ENCODE peak calls at places on chromosomes 3 and 15, in five cellular contexts. L is astrocyte of the spinal cord, C is progenitor cell of endocrine pancreas, M is hypothalamus, G is AG08396. Y is an unnamed sample.

GRCh38 chr3:172476339-172476738 is 28.1 kb upstream of the GHSR start:
- DNase-seq in L (no peak), C (no peak), M (no peak), G (no peak), Y (no peak)

GRCh38 chr15:47788685-47789084 is 71.4 kb downstream of the SEMA6D start:
- DNase-seq in L (no peak), C (no peak), M (no peak), G (no peak), Y (peak)

GRCh38 chr3:187802928-187803259 is 57.6 kb upstream of the BCL6 start:
- DNase-seq in L (no peak), C (no peak), M (no peak), G (no peak), Y (no peak)

GRCh38 chr15:40471778-40472130 is 970 bp downstream of the CHST14 start:
- DNase-seq in L (no peak), C (no peak), M (no peak), G (peak), Y (peak)

GRCh38 chr3:156542101-156543042 is 12.5 kb downstream of the SSR3 start:
- DNase-seq in L (no peak), C (no peak), M (no peak), G (no peak), Y (no peak)

GRCh38 chr15:77411614-77411976 is 8.3 kb downstream of the PEAK1 start:
- DNase-seq in L (no peak), C (no peak), M (no peak), G (no peak), Y (no peak)

GRCh38 chr3:102125994-102126368 is 276.7 kb downstream of the NFKBIZ start:
- DNase-seq in L (no peak), C (no peak), M (no peak), G (no peak), Y (no peak)

GRCh38 chr15:40340038-40340739 is 550 bp downstream of the CCDC9B start:
- DNase-seq in L (peak), C (no peak), M (peak), G (peak), Y (peak)

GRCh38 chr3:10556312-10556711 is 50.9 kb upstream of the ATP2B2 start:
- DNase-seq in L (no peak), C (no peak), M (no peak), G (no peak), Y (no peak)

GRCh38 chr15:98689431-98689861 is 41.1 kb downstream of the IGF1R start:
- DNase-seq in L (no peak), C (no peak), M (no peak), G (peak), Y (peak)

GRCh38 chr3:139735191-139735590 is 57.4 kb upstream of the NMNAT3 start:
- DNase-seq in L (no peak), C (no peak), M (no peak), G (no peak), Y (no peak)

GRCh38 chr3:32640939-32641725 is 43.9 kb upstream of the CNOT10 start:
- DNase-seq in L (no peak), C (no peak), M (no peak), G (peak), Y (no peak)

GRCh38 chr3:159733194-159733860 is 255.3 kb upstream of the IL12A start:
- DNase-seq in L (peak), C (no peak), M (no peak), G (peak), Y (peak)

GRCh38 chr3:124260206-124260915 is 268.4 kb upstream of the ROPN1 start:
- DNase-seq in L (peak), C (no peak), M (no peak), G (peak), Y (peak)

GRCh38 chr15:59812889-59813288 is 123.8 kb upstream of the BNIP2 start:
- DNase-seq in L (no peak), C (no peak), M (no peak), G (no peak), Y (no peak)

GRCh38 chr3:178306427-178307115 is 229.7 kb upstream of the KCNMB2 start:
- DNase-seq in L (no peak), C (no peak), M (no peak), G (no peak), Y (no peak)

GRCh38 chr15:85793641-85794597 is 806 bp downstream of the KLHL25 start:
- DNase-seq in L (peak), C (peak), M (peak), G (peak), Y (peak)

GRCh38 chr3:20041197-20041780 is 1.0 kb downstream of the KAT2B start:
- DNase-seq in L (peak), C (peak), M (peak), G (peak), Y (peak)

GRCh38 chr3:53354945-53355498 is 7.7 kb upstream of the DCP1A start:
- DNase-seq in L (peak), C (no peak), M (no peak), G (no peak), Y (no peak)

GRCh38 chr3:148820885-148821284 is 6.7 kb upstream of the CPB1 start:
- DNase-seq in L (no peak), C (no peak), M (no peak), G (no peak), Y (no peak)

GRCh38 chr15:65189102-65189740 is 4.1 kb upstream of the CLPX start:
- DNase-seq in L (peak), C (no peak), M (no peak), G (peak), Y (peak)

GRCh38 chr3:33437556-33438283 is 2.5 kb downstream of the UBP1 start:
- DNase-seq in L (peak), C (no peak), M (no peak), G (peak), Y (no peak)

GRCh38 chr3:54146383-54147239 is 24.3 kb downstream of the CACNA2D3 start:
- DNase-seq in L (no peak), C (peak), M (peak), G (no peak), Y (peak)

GRCh38 chr15:65824941-65825544 is 33.0 kb upstream of the DENND4A start:
- DNase-seq in L (peak), C (no peak), M (no peak), G (peak), Y (peak)

GRCh38 chr3:100210777-100211145 is 50.0 kb upstream of the TBC1D23 start:
- DNase-seq in L (peak), C (no peak), M (no peak), G (peak), Y (peak)

GRCh38 chr15:73727330-73728018 is 25.7 kb downstream of the INSYN1 start:
- DNase-seq in L (peak), C (no peak), M (no peak), G (peak), Y (peak)

GRCh38 chr3:11185564-11186317 is 31.4 kb downstream of the HRH1 start:
- DNase-seq in L (peak), C (no peak), M (no peak), G (peak), Y (peak)

GRCh38 chr3:193962986-193963683 is 172.8 kb upstream of the HES1 start:
- DNase-seq in L (peak), C (no peak), M (no peak), G (no peak), Y (no peak)

GRCh38 chr3:50627407-50628051 is 10.6 kb downstream of the MAPKAPK3 start:
- DNase-seq in L (peak), C (no peak), M (peak), G (peak), Y (peak)

GRCh38 chr3:67357610-67358458 is 296.6 kb downstream of the SUCLG2 start:
- DNase-seq in L (peak), C (no peak), M (no peak), G (peak), Y (peak)